ENCODE peak calls at places on chromosomes 2 and 18, in seven cellular contexts. G is NB4; P is coronary artery; Q is NCI-H1694 treated with DMSO at 0.1 percent for 48 hours; U is OCI-LY7; B is stimulated activated CD8-positive, alpha-beta memory T cell treated with anti-CD3 and anti-CD28 coated beads, Interleukin-15, amount 100 ng/mL, for 1 hour; Z is T-cell. A is an unnamed sample.

GRCh38 chr2:36433311-36434217 is 78.0 kb downstream of the CRIM1 start:
- DNase-seq in U (no peak), P (no peak), Q (no peak), B (no peak), G (no peak), Z (no peak), A (no peak)

GRCh38 chr18:49920731-49921130 is 107.4 kb upstream of the ACAA2 start:
- DNase-seq in G (no peak), U (no peak), Z (no peak), Q (no peak), B (no peak), P (no peak), A (no peak)

GRCh38 chr2:150478206-150478974 is 9.1 kb downstream of the RND3 start:
- DNase-seq in U (no peak), B (no peak), P (no peak), Z (no peak), G (no peak), Q (no peak), A (no peak)

GRCh38 chr2:61017003-61017555 is 441 bp upstream of the PEX13 start:
- DNase-seq in U (peak), Z (peak), G (peak), Q (peak), P (peak), B (peak), A (peak)

GRCh38 chr18:21074336-21075323 is 37.0 kb downstream of the ROCK1 start:
- DNase-seq in U (peak), Q (no peak), Z (no peak), B (no peak), P (no peak), G (no peak), A (no peak)

GRCh38 chr2:38835015-38835601 is 40.6 kb downstream of the DHX57 start:
- DNase-seq in Q (peak), B (no peak), G (peak), U (peak), Z (no peak), P (no peak), A (no peak)

GRCh38 chr2:67616749-67617148 is 219.6 kb downstream of the ETAA1 start:
- DNase-seq in P (no peak), G (peak), U (no peak), Z (no peak), B (no peak), Q (no peak), A (no peak)

GRCh38 chr2:15323227-15323626 is 237.9 kb downstream of the NBAS start:
- DNase-seq in Z (no peak), B (no peak), G (no peak), U (no peak), P (no peak), Q (no peak), A (no peak)

GRCh38 chr2:134119117-134119671 is 134.7 kb upstream of the MGAT5 start:
- DNase-seq in B (no peak), G (peak), U (peak), Z (no peak), Q (no peak), P (no peak), A (no peak)

GRCh38 chr2:127324635-127325034 is 30.7 kb upstream of the ERCC3 start:
- DNase-seq in G (peak), B (no peak), Q (peak), U (peak), P (no peak), Z (no peak), A (no peak)

GRCh38 chr2:237496428-237496827 is 9.4 kb downstream of the MLPH start:
- DNase-seq in G (no peak), P (no peak), B (no peak), Z (no peak), U (no peak), Q (no peak), A (no peak)

GRCh38 chr2:171531291-171531690 is 9.0 kb downstream of the CYBRD1 start:
- DNase-seq in Z (no peak), Q (no peak), G (peak), P (no peak), B (no peak), U (no peak), A (no peak)

GRCh38 chr18:59383831-59384230 is 24.8 kb upstream of the LMAN1 start:
- DNase-seq in U (no peak), G (no peak), Q (peak), P (no peak), Z (no peak), B (no peak), A (no peak)

GRCh38 chr2:33062665-33063249 is 116.0 kb downstream of the LTBP1 start:
- DNase-seq in P (no peak), U (no peak), B (no peak), Z (no peak), Q (no peak), G (no peak), A (no peak)

GRCh38 chr2:105888625-105889024 is 143.9 kb downstream of the NCK2 start:
- DNase-seq in B (no peak), Z (no peak), G (peak), Q (peak), P (peak), U (peak), A (no peak)

GRCh38 chr2:3642521-3643215 is 15.3 kb upstream of the ALLC start:
- DNase-seq in U (no peak), Z (no peak), P (peak), G (no peak), Q (no peak), B (no peak), A (no peak)

GRCh38 chr2:95278637-95279225 is 4.5 kb downstream of the PROM2 start:
- DNase-seq in P (no peak), U (no peak), Q (no peak), Z (no peak), G (no peak), B (no peak), A (no peak)

GRCh38 chr2:45612265-45612664 is 1.2 kb upstream of the SRBD1 start:
- DNase-seq in Q (no peak), B (no peak), U (no peak), G (no peak), P (no peak), Z (no peak), A (no peak)

GRCh38 chr2:106094101-106094860 is 99.8 kb downstream of the UXS1 start:
- DNase-seq in U (no peak), P (no peak), Z (peak), B (no peak), G (no peak), Q (no peak), A (no peak)

A was measured in memory B cell.